ENCODE peak calls at places on chromosomes 1 and 21, in four cellular contexts. One of them, this sample, is unnamed.

GRCh38 chr1:160115545-160116276 is at the start of gene ATP1A2:
- DNase-seq in astrocyte of the spinal cord: no peak
- DNase-seq in HFFc6: no peak
- DNase-seq in tibial nerve: no peak
- DNase-seq in this sample: no peak

GRCh38 chr1:212477680-212478466 is 45.2 kb downstream of the NENF start:
- DNase-seq in astrocyte of the spinal cord: no peak
- DNase-seq in tibial nerve: no peak
- DNase-seq in HFFc6: no peak
- DNase-seq in this sample: no peak

GRCh38 chr1:230303822-230304221 is 122.3 kb downstream of the PGBD5 start:
- DNase-seq in astrocyte of the spinal cord: no peak
- DNase-seq in HFFc6: peak; percentile 46
- DNase-seq in tibial nerve: no peak
- DNase-seq in this sample: no peak

GRCh38 chr21:41895643-41896493 is 16.7 kb upstream of the PRDM15 start:
- DNase-seq in astrocyte of the spinal cord: peak; percentile 41
- DNase-seq in HFFc6: no peak
- DNase-seq in tibial nerve: no peak
- DNase-seq in this sample: no peak

GRCh38 chr1:160797163-160797797 is 1.3 kb downstream of the LY9 start:
- DNase-seq in tibial nerve: no peak
- DNase-seq in astrocyte of the spinal cord: no peak
- DNase-seq in HFFc6: no peak
- DNase-seq in this sample: no peak

GRCh38 chr1:150272379-150272840 is at the start of gene C1orf54:
- DNase-seq in HFFc6: peak; percentile 27
- DNase-seq in astrocyte of the spinal cord: peak; percentile 76
- DNase-seq in tibial nerve: peak; percentile 63
- DNase-seq in this sample: no peak

GRCh38 chr1:24874056-24874455 is 56.0 kb downstream of the RUNX3 start:
- DNase-seq in astrocyte of the spinal cord: no peak
- DNase-seq in tibial nerve: no peak
- DNase-seq in HFFc6: no peak
- DNase-seq in this sample: no peak

GRCh38 chr1:10861822-10862221 is 65.4 kb upstream of the CASZ1 start:
- DNase-seq in HFFc6: no peak
- DNase-seq in tibial nerve: no peak
- DNase-seq in astrocyte of the spinal cord: no peak
- DNase-seq in this sample: no peak

GRCh38 chr1:87104945-87105344 is 190.5 kb downstream of the HS2ST1 start:
- DNase-seq in HFFc6: no peak
- DNase-seq in tibial nerve: no peak
- DNase-seq in astrocyte of the spinal cord: no peak
- DNase-seq in this sample: no peak

GRCh38 chr1:56551691-56552090 is 27.7 kb downstream of the PLPP3 start:
- DNase-seq in tibial nerve: no peak
- DNase-seq in HFFc6: no peak
- DNase-seq in astrocyte of the spinal cord: peak; percentile 67
- DNase-seq in this sample: no peak

GRCh38 chr1:61007534-61008364 is 74.6 kb upstream of the NFIA start:
- DNase-seq in tibial nerve: no peak
- DNase-seq in astrocyte of the spinal cord: no peak
- DNase-seq in HFFc6: no peak
- DNase-seq in this sample: no peak

DNA sequence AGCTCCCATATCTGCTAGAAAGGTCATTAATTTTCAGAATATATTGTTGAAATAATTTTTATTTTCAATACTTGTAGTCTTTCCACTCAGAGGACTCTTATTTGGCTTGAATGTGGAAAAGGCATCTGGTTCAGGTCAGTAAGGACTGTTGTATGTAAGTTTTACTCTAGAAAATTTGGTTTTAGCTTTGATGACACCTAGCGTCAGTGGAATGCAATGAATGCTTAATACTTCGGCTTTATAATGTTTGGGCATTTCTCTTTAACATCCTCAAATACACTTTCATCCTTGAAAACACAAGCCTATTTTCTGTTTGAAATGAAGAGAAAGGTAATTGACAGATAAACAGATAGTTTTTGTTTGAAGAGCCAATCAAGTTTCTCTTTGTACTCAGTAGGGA is 63.3 kb downstream of the LRRC40 start:
- DNase-seq in HFFc6: peak; percentile 34
- DNase-seq in tibial nerve: no peak
- DNase-seq in astrocyte of the spinal cord: peak; percentile 24
- DNase-seq in this sample: no peak
- TF ChIP-seq CTCF in HFFc6: peak; percentile 65
- TF ChIP-seq CTCF in tibial nerve: no peak
- TF ChIP-seq CTCF in astrocyte of the spinal cord: peak; percentile 25
- TF ChIP-seq CTCF in this sample: peak; percentile 49

GRCh38 chr21:32940079-32941014 is 85.4 kb upstream of the OLIG2 start:
- DNase-seq in HFFc6: peak; percentile 13
- DNase-seq in tibial nerve: no peak
- DNase-seq in astrocyte of the spinal cord: peak; percentile 35
- DNase-seq in this sample: no peak
- TF ChIP-seq CTCF in HFFc6: peak; percentile 86
- TF ChIP-seq CTCF in tibial nerve: peak; percentile 56
- TF ChIP-seq CTCF in astrocyte of the spinal cord: peak; percentile 87
- TF ChIP-seq CTCF in this sample: peak; percentile 82

GRCh38 chr1:55051169-55051568 is 11.8 kb downstream of the PCSK9 start:
- DNase-seq in HFFc6: no peak
- DNase-seq in tibial nerve: no peak
- DNase-seq in astrocyte of the spinal cord: no peak
- DNase-seq in this sample: no peak

GRCh38 chr1:55054396-55054795 is 15.0 kb downstream of the PCSK9 start:
- DNase-seq in HFFc6: no peak
- DNase-seq in astrocyte of the spinal cord: no peak
- DNase-seq in tibial nerve: no peak
- DNase-seq in this sample: no peak

GRCh38 chr1:55053265-55053954 is 14.1 kb downstream of the PCSK9 start:
- DNase-seq in tibial nerve: no peak
- DNase-seq in astrocyte of the spinal cord: no peak
- DNase-seq in HFFc6: no peak
- DNase-seq in this sample: no peak

GRCh38 chr1:55051621-55052020 is 12.3 kb downstream of the PCSK9 start:
- DNase-seq in astrocyte of the spinal cord: no peak
- DNase-seq in HFFc6: no peak
- DNase-seq in tibial nerve: no peak
- DNase-seq in this sample: no peak

GRCh38 chr1:55052221-55053142 is 13.1 kb downstream of the PCSK9 start:
- DNase-seq in astrocyte of the spinal cord: no peak
- DNase-seq in tibial nerve: no peak
- DNase-seq in HFFc6: no peak
- DNase-seq in this sample: no peak
- TF ChIP-seq CTCF in astrocyte of the spinal cord: no peak
- TF ChIP-seq CTCF in tibial nerve: no peak
- TF ChIP-seq CTCF in HFFc6: no peak
- TF ChIP-seq CTCF in this sample: no peak

GRCh38 chr1:45687753-45688737 is at the start of gene TMEM69:
- DNase-seq in HFFc6: peak; percentile 77
- DNase-seq in tibial nerve: peak; percentile 25
- DNase-seq in astrocyte of the spinal cord: peak; percentile 92
- DNase-seq in this sample: no peak
- TF ChIP-seq CTCF in HFFc6: peak; percentile 52
- TF ChIP-seq CTCF in tibial nerve: peak; percentile 38
- TF ChIP-seq CTCF in astrocyte of the spinal cord: peak; percentile 9
- TF ChIP-seq CTCF in this sample: peak; percentile 31

This sample was measured in BJ.